ENCODE peak calls at places on chromosomes 6 and 20, in ten cellular contexts. F is heart right ventricle; B is heart left ventricle; M is brain microvascular endothelial cell; A is cardiac muscle cell; Y is psoas muscle; H is H9; K is CD4-positive, alpha-beta T cell; P is prostate gland; O is fibroblast of lung. W is an unnamed sample.
A peak's percentile ranks its signal among the peaks of the same experiment; 100 is the strongest.

GRCh38 chr20:438581-439469 is 23.5 kb downstream of the TBC1D20 start:
- DNase-seq in M (no peak), P (no peak), K (peak; percentile 49), F (peak; percentile 35), H (no peak), A (peak; percentile 40), O (no peak), B (no peak), Y (no peak), W (no peak)

GRCh38 chr20:38193586-38194105 is 28.6 kb upstream of the TGM2 start:
- DNase-seq in K (no peak), F (no peak), Y (no peak), A (no peak), H (no peak), O (no peak), P (no peak), M (no peak), B (no peak), W (no peak)

GRCh38 chr20:57655812-57656161 is 35.6 kb upstream of the ZBP1 start:
- DNase-seq in O (no peak), P (no peak), B (peak; percentile 12), M (no peak), F (no peak), A (no peak), K (no peak), Y (no peak), H (no peak), W (no peak)

GRCh38 chr6:142444388-142444787 is 142.6 kb downstream of the ADGRG6 start:
- DNase-seq in F (no peak), Y (no peak), M (no peak), A (no peak), O (peak; percentile 16), K (no peak), H (no peak), B (no peak), P (no peak), W (no peak)

GRCh38 chr6:132995432-132995831 is 181.1 kb downstream of the RPS12 start:
- DNase-seq in H (no peak), B (no peak), P (no peak), Y (peak; percentile 61), O (peak; percentile 23), M (no peak), A (no peak), F (no peak), K (no peak), W (no peak)

GRCh38 chr6:137878810-137879285 is 11.8 kb downstream of the TNFAIP3 start:
- DNase-seq in K (peak; percentile 22), F (peak; percentile 78), H (peak; percentile 89), P (peak; percentile 19), O (no peak), M (no peak), Y (peak; percentile 73), A (no peak), B (peak; percentile 52), W (peak; percentile 3)

GRCh38 chr6:159461998-159462397 is 231.0 kb downstream of the SOD2 start:
- DNase-seq in Y (no peak), H (no peak), F (no peak), B (no peak), A (no peak), O (no peak), P (no peak), M (no peak), K (no peak), W (no peak)

GRCh38 chr20:62111148-62111547 is 11.1 kb upstream of the LSM14B start:
- DNase-seq in Y (no peak), B (no peak), O (no peak), A (no peak), P (no peak), K (no peak), F (no peak), H (no peak), M (no peak), W (no peak)

DNA sequence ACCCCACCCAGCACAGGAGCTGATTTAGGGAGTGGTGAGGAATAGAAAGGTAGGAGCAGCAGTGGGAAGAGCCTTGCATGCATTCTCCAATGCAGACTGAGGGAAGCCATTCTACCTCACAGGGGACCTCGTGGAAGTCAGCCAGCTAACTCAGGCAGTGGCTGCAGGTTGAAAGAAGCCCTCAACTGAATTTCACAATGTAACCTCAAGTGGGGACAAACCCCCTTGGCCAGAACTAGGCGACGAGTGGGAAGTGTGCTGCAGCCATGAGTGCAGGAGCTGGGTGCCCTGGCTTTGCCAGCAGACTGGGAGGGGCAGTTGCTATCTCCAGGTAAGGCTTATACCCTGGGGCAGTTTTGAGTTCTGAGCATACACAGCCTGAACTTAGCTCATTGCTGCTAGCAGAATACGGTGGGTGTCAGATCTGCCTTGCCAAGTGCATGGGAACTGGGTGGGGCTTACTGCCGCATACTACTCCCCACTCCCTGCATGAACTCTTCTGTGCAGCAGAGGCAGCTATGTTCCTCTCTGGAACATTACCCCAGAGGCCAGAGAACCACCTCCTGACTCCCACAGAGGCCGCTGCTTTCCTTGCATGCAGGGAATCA is 126.5 kb downstream of the CDK19 start:
- DNase-seq in A (no peak), O (no peak), H (no peak), K (no peak), Y (no peak), P (peak; percentile 19), F (no peak), B (no peak), M (no peak), W (peak; percentile 42)
- TF ChIP-seq CTCF in A (no peak), O (no peak), H (no peak), K (no peak), Y (no peak), P (no peak), F (no peak), B (no peak), M (no peak), W (peak; percentile 29)

GRCh38 chr6:8087870-8088269 is 14.5 kb downstream of the EEF1E1 start:
- DNase-seq in O (no peak), B (no peak), K (no peak), P (no peak), A (no peak), H (no peak), F (no peak), Y (no peak), M (no peak), W (no peak)

GRCh38 chr6:8084586-8084985 is 17.8 kb downstream of the EEF1E1 start:
- DNase-seq in Y (no peak), M (no peak), B (no peak), P (no peak), A (peak; percentile 55), H (no peak), O (peak; percentile 23), K (no peak), F (no peak), W (no peak)

GRCh38 chr6:8085053-8085511 is 17.3 kb downstream of the EEF1E1 start:
- DNase-seq in B (no peak), M (peak; percentile 96), K (no peak), H (no peak), O (peak; percentile 93), A (peak; percentile 91), Y (peak; percentile 35), P (no peak), F (no peak), W (peak; percentile 75)

GRCh38 chr6:8088886-8089285 is 13.5 kb downstream of the EEF1E1 start:
- DNase-seq in O (no peak), F (no peak), M (no peak), A (peak; percentile 29), B (no peak), K (no peak), H (no peak), Y (no peak), P (no peak), W (no peak)

GRCh38 chr6:8086755-8087306 is 15.5 kb downstream of the EEF1E1 start:
- DNase-seq in H (no peak), A (no peak), B (no peak), M (no peak), K (no peak), O (no peak), P (no peak), F (no peak), Y (no peak), W (no peak)
- H3K27ac ChIP-seq in H (no peak overlapping the region), A (no peak overlapping the region), B (no peak overlapping the region), M (no peak overlapping the region), K (no peak overlapping the region), O (no peak overlapping the region), P (no peak overlapping the region), F (no peak overlapping the region), Y (no peak overlapping the region), W (no peak overlapping the region)

DNA sequence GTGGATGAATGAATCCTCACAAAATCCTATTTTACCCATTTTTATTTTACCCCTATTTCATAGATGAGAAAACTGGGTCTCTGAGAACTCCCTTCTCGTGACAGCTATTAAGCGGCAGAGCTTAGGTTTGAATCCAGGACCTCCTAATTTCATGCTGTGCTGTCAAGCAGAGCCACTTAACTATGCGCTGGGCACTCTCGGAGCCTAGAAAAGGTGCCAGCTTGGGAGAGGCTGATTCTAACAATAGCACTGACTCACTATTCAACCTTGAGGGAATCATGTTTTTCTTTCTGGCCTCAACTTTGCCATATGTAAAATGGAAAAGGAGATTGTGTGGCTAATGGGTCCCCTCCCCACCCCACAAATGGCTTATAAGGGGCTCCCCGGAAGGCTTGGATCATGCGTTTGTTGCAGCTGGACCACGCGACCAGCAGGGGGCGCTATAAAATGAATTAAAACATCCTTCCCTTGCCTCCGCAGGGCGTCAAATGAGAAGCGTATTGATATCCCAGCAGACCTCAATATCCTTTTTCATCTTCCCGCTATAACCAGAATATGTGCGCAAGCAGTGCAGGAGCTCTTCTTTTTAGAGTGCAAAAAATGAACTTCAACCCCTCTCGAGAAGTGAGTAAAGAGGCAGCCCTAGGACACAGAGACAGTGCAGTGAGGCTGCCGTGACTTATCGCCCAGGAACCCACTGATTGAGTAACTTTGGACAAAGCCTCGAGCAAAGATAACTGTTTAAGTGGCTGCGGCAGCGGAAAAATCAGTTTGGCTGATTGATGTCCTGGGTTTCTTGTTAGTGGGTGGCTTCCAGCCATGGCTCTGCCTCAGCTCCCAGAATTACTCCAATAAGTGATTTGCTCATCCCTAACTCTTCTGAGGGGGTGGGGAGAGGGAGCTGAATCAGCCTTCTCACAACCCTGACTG is 12.9 kb upstream of the PDYN start:
- DNase-seq in F (no peak), O (peak; percentile 70), K (no peak), Y (no peak), P (no peak), H (peak; percentile 58), A (peak; percentile 79), B (no peak), M (peak; percentile 16), W (peak; percentile 26)
- TF ChIP-seq CTCF in F (peak; percentile 62), O (peak; percentile 79), K (peak; percentile 66), Y (peak; percentile 64), P (no peak), H (peak; percentile 94), A (peak; percentile 82), B (peak; percentile 85), M (peak; percentile 82), W (peak; percentile 73)

GRCh38 chr20:31551581-31552081 is 37.4 kb downstream of the HM13 start:
- DNase-seq in O (peak; percentile 69), K (no peak), P (no peak), B (no peak), M (no peak), H (no peak), F (no peak), A (no peak), Y (no peak), W (no peak)

GRCh38 chr20:31548823-31549512 is 34.7 kb downstream of the HM13 start:
- DNase-seq in O (no peak), M (no peak), Y (no peak), P (no peak), A (no peak), K (no peak), F (no peak), B (no peak), H (no peak), W (no peak)

GRCh38 chr20:31550099-31550498 is 35.9 kb downstream of the HM13 start:
- DNase-seq in Y (no peak), F (no peak), P (no peak), A (no peak), B (no peak), M (no peak), H (no peak), K (no peak), O (no peak), W (no peak)

GRCh38 chr20:31549513-31549880 is 35.3 kb downstream of the HM13 start:
- DNase-seq in M (no peak), K (no peak), Y (no peak), P (no peak), A (no peak), H (no peak), O (no peak), F (no peak), B (no peak), W (peak; percentile 52)

GRCh38 chr20:31551163-31551562 is 36.9 kb downstream of the HM13 start:
- DNase-seq in H (no peak), K (no peak), O (no peak), F (no peak), M (no peak), A (no peak), P (no peak), B (no peak), Y (no peak), W (no peak)
- H3K27ac ChIP-seq in H (no peak overlapping the region), K (no peak overlapping the region), O (no peak overlapping the region), F (no peak overlapping the region), M (peak overlapping the region; percentile 13), A (no peak overlapping the region), P (no peak overlapping the region), B (no peak overlapping the region), Y (no peak overlapping the region), W (no peak overlapping the region)